ENCODE peak calls at places on chromosomes 7 and 10, in seven cellular contexts. One of them, this sample, is unnamed.

GRCh38 chr7:43756368-43757072 is 2.0 kb upstream of the BLVRA start:
- DNase-seq in dorsolateral prefrontal cortex: no peak
- DNase-seq in WTC11: no peak
- DNase-seq in AG09319: peak; percentile 37
- DNase-seq in kidney: no peak
- DNase-seq in coronary artery: no peak
- DNase-seq in fibroblast of lung: peak; percentile 92
- DNase-seq in this sample: no peak

GRCh38 chr7:50068850-50069551 is 24.0 kb downstream of the ZPBP start:
- DNase-seq in coronary artery: no peak
- DNase-seq in kidney: no peak
- DNase-seq in fibroblast of lung: no peak
- DNase-seq in dorsolateral prefrontal cortex: no peak
- DNase-seq in WTC11: no peak
- DNase-seq in AG09319: no peak
- DNase-seq in this sample: no peak

GRCh38 chr10:75159519-75159918 is 48.1 kb downstream of the SAMD8 start:
- DNase-seq in kidney: no peak
- DNase-seq in coronary artery: no peak
- DNase-seq in dorsolateral prefrontal cortex: no peak
- DNase-seq in WTC11: no peak
- DNase-seq in AG09319: no peak
- DNase-seq in fibroblast of lung: peak; percentile 69
- DNase-seq in this sample: no peak

GRCh38 chr10:93875032-93875358 is 18.8 kb upstream of the SLC35G1 start:
- DNase-seq in dorsolateral prefrontal cortex: no peak
- DNase-seq in WTC11: no peak
- DNase-seq in kidney: no peak
- DNase-seq in AG09319: no peak
- DNase-seq in fibroblast of lung: no peak
- DNase-seq in coronary artery: no peak
- DNase-seq in this sample: no peak

GRCh38 chr7:95602421-95602820 is 6.1 kb upstream of the PDK4 start:
- DNase-seq in fibroblast of lung: no peak
- DNase-seq in coronary artery: no peak
- DNase-seq in WTC11: no peak
- DNase-seq in kidney: no peak
- DNase-seq in dorsolateral prefrontal cortex: no peak
- DNase-seq in AG09319: no peak
- DNase-seq in this sample: no peak

GRCh38 chr10:132465193-132465888 is 68.3 kb downstream of the PWWP2B start:
- DNase-seq in WTC11: peak; percentile 60
- DNase-seq in fibroblast of lung: no peak
- DNase-seq in kidney: peak; percentile 68
- DNase-seq in dorsolateral prefrontal cortex: no peak
- DNase-seq in AG09319: no peak
- DNase-seq in coronary artery: no peak
- DNase-seq in this sample: peak; percentile 92

GRCh38 chr7:41693150-41693997 is 9.5 kb downstream of the INHBA start:
- DNase-seq in fibroblast of lung: peak; percentile 66
- DNase-seq in kidney: no peak
- DNase-seq in WTC11: no peak
- DNase-seq in dorsolateral prefrontal cortex: no peak
- DNase-seq in coronary artery: no peak
- DNase-seq in AG09319: no peak
- DNase-seq in this sample: no peak

GRCh38 chr10:836782-837181 is 94.7 kb downstream of the LARP4B start:
- DNase-seq in coronary artery: no peak
- DNase-seq in AG09319: no peak
- DNase-seq in dorsolateral prefrontal cortex: no peak
- DNase-seq in fibroblast of lung: peak; percentile 11
- DNase-seq in kidney: no peak
- DNase-seq in WTC11: no peak
- DNase-seq in this sample: no peak

DNA sequence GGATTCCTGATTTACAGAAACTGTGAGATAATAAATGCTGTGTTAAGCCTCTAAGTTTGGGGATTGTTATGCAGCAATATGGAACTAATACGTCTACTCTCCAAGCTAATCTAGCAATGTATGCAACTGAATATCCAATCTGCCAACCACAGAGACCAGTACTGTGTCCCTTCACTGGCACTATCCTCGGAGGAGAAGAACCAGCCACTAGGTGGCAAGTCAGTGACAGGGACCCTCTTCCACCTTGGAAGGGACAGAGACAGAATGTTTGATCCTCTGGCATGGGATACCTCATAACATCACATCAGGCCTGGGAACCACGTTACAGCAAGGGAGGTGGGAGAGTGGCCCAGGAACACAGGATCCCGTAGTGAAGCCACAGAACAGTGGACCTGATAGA is 96.4 kb downstream of the CREM start:
- DNase-seq in fibroblast of lung: no peak
- DNase-seq in AG09319: no peak
- DNase-seq in coronary artery: no peak
- DNase-seq in dorsolateral prefrontal cortex: no peak
- DNase-seq in WTC11: no peak
- DNase-seq in kidney: no peak
- DNase-seq in this sample: no peak
- TF ChIP-seq CTCF in fibroblast of lung: no peak
- TF ChIP-seq CTCF in AG09319: no peak
- TF ChIP-seq CTCF in coronary artery: no peak
- TF ChIP-seq CTCF in dorsolateral prefrontal cortex: no peak
- TF ChIP-seq CTCF in WTC11: no peak
- TF ChIP-seq CTCF in kidney: no peak
- TF ChIP-seq CTCF in this sample: peak; percentile 22

GRCh38 chr7:138613630-138614029 is 87.5 kb downstream of the SVOPL start:
- DNase-seq in dorsolateral prefrontal cortex: no peak
- DNase-seq in kidney: no peak
- DNase-seq in AG09319: no peak
- DNase-seq in WTC11: no peak
- DNase-seq in fibroblast of lung: no peak
- DNase-seq in coronary artery: no peak
- DNase-seq in this sample: no peak

GRCh38 chr7:138618933-138619332 is 82.2 kb downstream of the SVOPL start:
- DNase-seq in WTC11: no peak
- DNase-seq in kidney: no peak
- DNase-seq in coronary artery: no peak
- DNase-seq in AG09319: no peak
- DNase-seq in dorsolateral prefrontal cortex: no peak
- DNase-seq in fibroblast of lung: no peak
- DNase-seq in this sample: no peak

GRCh38 chr7:138616085-138616484 is 85.1 kb downstream of the SVOPL start:
- DNase-seq in kidney: no peak
- DNase-seq in dorsolateral prefrontal cortex: no peak
- DNase-seq in fibroblast of lung: no peak
- DNase-seq in WTC11: no peak
- DNase-seq in AG09319: no peak
- DNase-seq in coronary artery: no peak
- DNase-seq in this sample: no peak

GRCh38 chr7:138618506-138618905 is 82.7 kb downstream of the SVOPL start:
- DNase-seq in WTC11: no peak
- DNase-seq in fibroblast of lung: no peak
- DNase-seq in kidney: no peak
- DNase-seq in dorsolateral prefrontal cortex: no peak
- DNase-seq in coronary artery: no peak
- DNase-seq in AG09319: no peak
- DNase-seq in this sample: no peak
- TF ChIP-seq CTCF in WTC11: no peak
- TF ChIP-seq CTCF in fibroblast of lung: no peak
- TF ChIP-seq CTCF in kidney: no peak
- TF ChIP-seq CTCF in dorsolateral prefrontal cortex: no peak
- TF ChIP-seq CTCF in coronary artery: no peak
- TF ChIP-seq CTCF in AG09319: no peak
- TF ChIP-seq CTCF in this sample: no peak

DNA sequence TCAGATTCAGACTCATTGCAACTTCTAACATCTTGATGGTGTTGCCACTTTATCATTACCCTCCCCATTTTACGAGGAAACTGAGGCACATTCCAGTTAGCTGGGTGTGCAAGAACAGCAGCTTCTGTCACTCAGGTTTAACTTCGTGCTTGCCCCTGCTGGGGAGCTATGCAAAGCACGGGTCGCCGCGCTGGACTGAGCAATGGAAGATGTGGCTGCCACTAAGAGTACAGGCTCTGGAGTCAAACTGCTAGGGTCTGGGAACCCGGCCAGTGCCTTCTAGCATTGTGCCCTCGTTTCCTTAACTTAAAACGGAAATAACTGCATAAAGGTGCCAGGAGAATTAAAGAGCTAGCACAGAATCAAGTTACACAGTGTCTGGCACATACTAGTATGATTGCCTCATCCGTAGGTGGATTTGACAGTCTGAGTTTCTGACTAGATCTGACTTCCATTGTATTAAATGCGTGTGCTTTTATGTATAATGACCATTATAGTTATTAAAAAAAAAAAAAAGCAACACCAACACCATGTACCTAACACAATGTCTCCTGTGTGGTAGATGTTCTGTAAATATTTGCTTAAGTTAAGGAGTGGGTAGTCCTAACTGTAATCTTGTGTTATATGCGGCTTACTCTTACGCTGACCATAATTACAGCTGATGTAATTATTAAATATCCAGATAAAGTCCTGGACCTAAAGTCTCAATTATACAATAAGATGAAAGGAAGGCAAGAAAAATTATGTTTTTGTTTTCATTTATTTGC is 842 bp downstream of the ZNF22 start:
- DNase-seq in kidney: peak; percentile 91
- DNase-seq in AG09319: no peak
- DNase-seq in coronary artery: peak; percentile 88
- DNase-seq in WTC11: no peak
- DNase-seq in dorsolateral prefrontal cortex: no peak
- DNase-seq in fibroblast of lung: peak; percentile 75
- DNase-seq in this sample: no peak
- TF ChIP-seq CTCF in kidney: no peak
- TF ChIP-seq CTCF in AG09319: no peak
- TF ChIP-seq CTCF in coronary artery: no peak
- TF ChIP-seq CTCF in WTC11: no peak
- TF ChIP-seq CTCF in dorsolateral prefrontal cortex: no peak
- TF ChIP-seq CTCF in fibroblast of lung: no peak
- TF ChIP-seq CTCF in this sample: peak; percentile 50

GRCh38 chr7:1640376-1641172 is 29.5 kb upstream of the ELFN1 start:
- DNase-seq in coronary artery: no peak
- DNase-seq in dorsolateral prefrontal cortex: no peak
- DNase-seq in fibroblast of lung: no peak
- DNase-seq in WTC11: no peak
- DNase-seq in kidney: peak; percentile 46
- DNase-seq in AG09319: no peak
- DNase-seq in this sample: peak; percentile 39
- TF ChIP-seq CTCF in coronary artery: no peak
- TF ChIP-seq CTCF in dorsolateral prefrontal cortex: no peak
- TF ChIP-seq CTCF in fibroblast of lung: no peak
- TF ChIP-seq CTCF in WTC11: peak; percentile 33
- TF ChIP-seq CTCF in kidney: no peak
- TF ChIP-seq CTCF in AG09319: peak; percentile 47
- TF ChIP-seq CTCF in this sample: peak; percentile 32

DNA sequence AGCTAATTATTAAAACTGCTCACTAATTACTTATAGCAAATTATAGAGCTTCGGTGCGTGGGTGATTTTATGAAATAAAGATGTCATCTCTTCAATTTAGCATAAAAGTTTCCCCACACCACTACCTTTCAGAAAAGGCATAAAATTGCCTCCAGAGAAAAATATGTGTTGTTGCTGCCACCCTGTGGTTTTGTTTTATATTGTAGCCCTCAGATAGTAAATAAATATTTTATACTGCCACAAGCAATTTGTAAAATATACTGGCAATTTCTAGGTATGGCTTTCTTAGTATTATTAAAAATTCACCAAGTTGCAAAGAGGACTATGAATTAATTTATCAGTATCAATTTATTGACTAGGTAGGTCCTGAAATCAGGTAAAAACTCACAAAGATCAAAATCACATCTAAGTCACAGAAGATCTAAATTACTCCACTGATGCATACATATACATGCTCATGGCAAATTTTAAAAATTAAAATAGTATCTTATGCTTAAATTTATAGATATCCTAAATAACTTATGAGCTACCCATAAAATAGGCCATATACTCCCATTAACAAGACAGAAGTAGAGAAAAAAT is 26.5 kb downstream of the ASNS start:
- DNase-seq in kidney: no peak
- DNase-seq in dorsolateral prefrontal cortex: no peak
- DNase-seq in fibroblast of lung: peak; percentile 40
- DNase-seq in AG09319: no peak
- DNase-seq in WTC11: no peak
- DNase-seq in coronary artery: no peak
- DNase-seq in this sample: no peak
- TF ChIP-seq CTCF in kidney: peak; percentile 21
- TF ChIP-seq CTCF in dorsolateral prefrontal cortex: peak; percentile 58
- TF ChIP-seq CTCF in fibroblast of lung: peak; percentile 28
- TF ChIP-seq CTCF in AG09319: peak; percentile 42
- TF ChIP-seq CTCF in WTC11: no peak
- TF ChIP-seq CTCF in coronary artery: no peak
- TF ChIP-seq CTCF in this sample: peak; percentile 83

GRCh38 chr7:136874393-136875032 is 6.1 kb downstream of the CHRM2 start:
- DNase-seq in coronary artery: no peak
- DNase-seq in dorsolateral prefrontal cortex: no peak
- DNase-seq in WTC11: no peak
- DNase-seq in AG09319: no peak
- DNase-seq in kidney: no peak
- DNase-seq in fibroblast of lung: peak; percentile 53
- DNase-seq in this sample: no peak
- TF ChIP-seq CTCF in coronary artery: no peak
- TF ChIP-seq CTCF in dorsolateral prefrontal cortex: peak; percentile 32
- TF ChIP-seq CTCF in WTC11: peak; percentile 39
- TF ChIP-seq CTCF in AG09319: peak; percentile 35
- TF ChIP-seq CTCF in kidney: no peak
- TF ChIP-seq CTCF in fibroblast of lung: peak; percentile 44
- TF ChIP-seq CTCF in this sample: peak; percentile 77

DNA sequence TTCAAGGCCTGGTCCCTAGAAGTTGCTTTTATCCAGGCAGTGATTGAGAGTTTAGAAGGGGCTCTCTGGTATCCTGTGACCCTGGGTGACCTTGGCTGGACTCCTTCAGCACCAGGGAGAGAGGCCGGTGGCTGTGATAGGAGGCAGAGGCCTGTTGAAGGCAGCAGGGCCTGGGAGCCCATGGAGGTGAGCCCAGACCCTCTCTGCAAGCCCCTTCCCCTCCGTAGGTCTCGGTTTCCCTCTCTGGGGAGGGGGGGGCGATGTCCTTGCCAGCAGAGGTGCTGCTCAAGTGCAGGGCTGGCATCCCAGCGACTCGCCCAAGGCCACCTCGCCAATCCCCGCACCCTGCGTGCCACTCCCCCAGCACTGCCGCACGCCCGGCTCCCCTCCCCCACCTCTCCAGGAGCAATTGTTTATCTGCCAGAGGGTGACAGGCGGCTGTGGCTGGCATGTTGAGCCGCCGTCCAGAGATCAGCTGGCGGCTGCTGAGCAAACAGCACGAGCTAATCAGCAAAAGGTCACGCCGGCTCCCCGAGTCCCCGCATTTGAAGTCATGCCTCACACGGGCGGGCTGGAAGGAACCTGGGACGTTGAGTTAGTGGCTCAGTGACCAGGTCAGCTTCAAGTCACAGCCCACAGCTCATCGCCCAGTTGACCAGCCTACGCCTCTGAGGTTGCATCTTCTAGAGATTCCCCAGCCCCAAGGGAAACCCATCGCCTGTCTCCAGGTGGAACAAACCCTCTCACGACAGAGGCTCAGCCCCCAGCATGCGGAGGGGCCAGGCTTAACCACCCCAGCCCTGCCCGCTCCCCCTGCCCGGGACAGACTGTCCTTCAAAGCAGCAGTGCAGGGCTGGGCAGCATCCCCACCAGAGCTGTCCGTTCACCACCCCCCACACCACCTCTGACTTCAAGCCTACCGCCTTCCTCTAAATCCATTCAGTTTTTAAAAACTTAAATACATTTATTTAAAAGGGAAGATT is 43.7 kb downstream of the ELFN1 start:
- DNase-seq in AG09319: no peak
- DNase-seq in dorsolateral prefrontal cortex: no peak
- DNase-seq in coronary artery: no peak
- DNase-seq in WTC11: peak; percentile 55
- DNase-seq in fibroblast of lung: no peak
- DNase-seq in kidney: peak; percentile 63
- DNase-seq in this sample: peak; percentile 59
- TF ChIP-seq CTCF in AG09319: no peak
- TF ChIP-seq CTCF in dorsolateral prefrontal cortex: no peak
- TF ChIP-seq CTCF in coronary artery: no peak
- TF ChIP-seq CTCF in WTC11: no peak
- TF ChIP-seq CTCF in fibroblast of lung: no peak
- TF ChIP-seq CTCF in kidney: no peak
- TF ChIP-seq CTCF in this sample: no peak